ENCODE peak calls at places on chromosomes 16 and 17, in six cellular contexts. E is NCI-H1930, P is EL, J is HFFc6, B is neuronal stem cell, D is MM.1S. L is an unnamed sample.

GRCh38 chr17:82314012-82314720 is 3.2 kb downstream of the CD7 start:
- DNase-seq in E (no peak), B (no peak), P (no peak), D (no peak), J (no peak), L (no peak)

GRCh38 chr16:29985271-29985811 is 10.1 kb downstream of the HIRIP3 start:
- DNase-seq in D (no peak), E (no peak), B (no peak), P (no peak), J (no peak), L (no peak)

GRCh38 chr16:51550785-51551184 is 399.7 kb upstream of the SALL1 start:
- DNase-seq in E (no peak), J (no peak), P (no peak), D (no peak), B (no peak), L (no peak)

GRCh38 chr16:5036228-5037156 is 2.8 kb upstream of the NAGPA start:
- DNase-seq in J (no peak), P (no peak), E (no peak), B (no peak), D (no peak), L (peak)

GRCh38 chr16:24734382-24734781 is 4.9 kb downstream of the TNRC6A start:
- DNase-seq in J (peak), B (no peak), D (no peak), E (no peak), P (no peak), L (no peak)

GRCh38 chr16:83996481-83997252 is 28.6 kb downstream of the NECAB2 start:
- DNase-seq in P (no peak), E (no peak), D (no peak), J (no peak), B (no peak), L (no peak)

GRCh38 chr17:9790889-9791876 is at the start of gene DHRS7C:
- DNase-seq in J (no peak), D (no peak), B (no peak), E (no peak), P (no peak), L (no peak)

GRCh38 chr16:49003992-49004391 is 277.6 kb downstream of the CBLN1 start:
- DNase-seq in P (no peak), B (no peak), E (no peak), J (no peak), D (no peak), L (no peak)

GRCh38 chr17:32732900-32733299 is 144.0 kb downstream of the MYO1D start:
- DNase-seq in E (no peak), J (no peak), D (no peak), P (no peak), B (no peak), L (no peak)

GRCh38 chr17:83093506-83093905 is 14.1 kb downstream of the METRNL start:
- DNase-seq in J (no peak), B (no peak), P (no peak), D (no peak), E (no peak), L (no peak)

GRCh38 chr17:7220593-7221280 is 999 bp downstream of the ACADVL start:
- DNase-seq in P (peak), D (peak), B (no peak), J (peak), E (peak), L (peak)

GRCh38 chr16:86676216-86676800 is 98.0 kb downstream of the FOXL1 start:
- DNase-seq in B (no peak), P (peak), E (no peak), J (peak), D (no peak), L (no peak)

GRCh38 chr17:21375757-21376584 is at the start of gene KCNJ12:
- DNase-seq in E (no peak), P (peak), J (no peak), B (no peak), D (no peak), L (no peak)

GRCh38 chr17:48024149-48025039 is 13.2 kb downstream of the COPZ2 start:
- DNase-seq in B (no peak), E (no peak), J (peak), D (peak), P (peak), L (peak)

GRCh38 chr16:23323224-23324030 is 21.3 kb downstream of the SCNN1B start:
- DNase-seq in D (peak), E (no peak), P (no peak), J (no peak), B (no peak), L (no peak)

GRCh38 chr16:8110572-8111514 is 479.5 kb downstream of the TMEM114 start:
- DNase-seq in E (no peak), D (no peak), J (no peak), P (no peak), B (no peak), L (no peak)

GRCh38 chr16:29900102-29900887 is at the start of gene ASPHD1:
- DNase-seq in J (peak), D (peak), P (peak), B (peak), E (peak), L (peak)

GRCh38 chr16:65071371-65072311 is 50.2 kb downstream of the CDH11 start:
- DNase-seq in P (peak), B (no peak), D (no peak), J (peak), E (no peak), L (no peak)

GRCh38 chr17:3976675-3977171 is 12.5 kb upstream of the ATP2A3 start:
- DNase-seq in D (no peak), P (no peak), B (no peak), J (no peak), E (no peak), L (no peak)

GRCh38 chr17:62724398-62725146 is 83.5 kb downstream of the MARCHF10 start:
- DNase-seq in B (no peak), J (no peak), D (peak), E (no peak), P (no peak), L (no peak)

GRCh38 chr17:39198186-39198566 is 707 bp upstream of the CACNB1 start:
- DNase-seq in B (peak), J (no peak), E (no peak), P (no peak), D (no peak), L (no peak)

GRCh38 chr16:74448990-74449389 is 27.7 kb upstream of the CLEC18B start:
- DNase-seq in B (no peak), P (peak), J (peak), D (no peak), E (no peak), L (no peak)

GRCh38 chr16:87156195-87156594 is 161.0 kb downstream of the C16orf95 start:
- DNase-seq in D (no peak), P (no peak), E (no peak), J (no peak), B (no peak), L (no peak)